ENCODE peak calls at places on chromosomes 2 and 18, in seven cellular contexts. T is fibroblast of mammary gland; M is K562; F is non-pigmented ciliary epithelial cell; P is KBM-7; C is naive thymus-derived CD8-positive, alpha-beta T cell; I is astrocyte of the spinal cord. G is an unnamed sample.

GRCh38 chr2:212360068-212360460 is 178.5 kb downstream of the ERBB4 start:
- DNase-seq in T (no peak), M (no peak), F (no peak), P (no peak), C (no peak), I (no peak), G (no peak)

GRCh38 chr2:208854717-208855116 is 448.1 kb downstream of the PTH2R start:
- DNase-seq in T (no peak), M (no peak), F (no peak), P (peak), C (no peak), I (no peak), G (no peak)

GRCh38 chr2:161994766-161995165 is 79.2 kb downstream of the DPP4 start:
- DNase-seq in T (no peak), M (no peak), F (no peak), P (peak), C (no peak), I (no peak), G (no peak)

GRCh38 chr2:227623225-227623624 is 5.9 kb downstream of the SCYGR4 start:
- DNase-seq in T (peak), M (no peak), F (peak), P (no peak), C (no peak), I (peak), G (no peak)

GRCh38 chr18:7317804-7318231 is 86.9 kb downstream of the LRRC30 start:
- DNase-seq in T (no peak), M (no peak), F (no peak), P (no peak), C (no peak), I (no peak), G (no peak)

GRCh38 chr2:19863303-19864041 is 38.3 kb downstream of the TTC32 start:
- DNase-seq in T (peak), M (peak), F (no peak), P (peak), C (peak), I (peak), G (peak)

GRCh38 chr2:78896536-78896935 is 129.0 kb upstream of the REG3G start:
- DNase-seq in T (no peak), M (no peak), F (no peak), P (no peak), C (no peak), I (no peak), G (no peak)

GRCh38 chr2:73020306-73020656 is 51.2 kb downstream of the SFXN5 start:
- DNase-seq in T (no peak), M (no peak), F (no peak), P (no peak), C (no peak), I (no peak), G (no peak)

GRCh38 chr2:26725516-26725810 is 32.9 kb downstream of the KCNK3 start:
- DNase-seq in T (no peak), M (no peak), F (no peak), P (no peak), C (no peak), I (no peak), G (no peak)

GRCh38 chr2:179275280-179276013 is 10.8 kb upstream of the SESTD1 start:
- DNase-seq in T (peak), M (no peak), F (no peak), P (no peak), C (no peak), I (peak), G (no peak)

GRCh38 chr2:56266761-56267411 is 83.1 kb downstream of the CCDC85A start:
- DNase-seq in T (no peak), M (no peak), F (no peak), P (no peak), C (no peak), I (no peak), G (no peak)

GRCh38 chr18:56869189-56869777 is 218.1 kb downstream of the WDR7 start:
- DNase-seq in T (peak), M (peak), F (peak), P (peak), C (peak), I (peak), G (peak)

GRCh38 chr2:98647636-98648035 is 39.2 kb downstream of the UNC50 start:
- DNase-seq in T (peak), M (no peak), F (no peak), P (no peak), C (no peak), I (no peak), G (no peak)

G was measured in NB4.